ENCODE peak calls at places on chromosomes 6 and 20, in ten cellular contexts. One of them, this sample, is unnamed.
A peak's percentile ranks its signal among the peaks of the same experiment; 100 is the strongest.

GRCh38 chr20:33803921-33804337 is 7.2 kb upstream of the CHMP4B start:
- DNase-seq in psoas muscle: no peak
- DNase-seq in BJ: peak; percentile 19
- DNase-seq in foreskin fibroblast: peak; percentile 69
- DNase-seq in HFF-Myc: no peak
- DNase-seq in breast epithelium: no peak
- DNase-seq in astrocyte of the cerebellum: peak; percentile 63
- DNase-seq in heart right ventricle: no peak
- DNase-seq in tibial nerve: no peak
- DNase-seq in kidney: no peak
- DNase-seq in this sample: peak; percentile 68

GRCh38 chr20:46192376-46192944 is 74.3 kb downstream of the CD40 start:
- DNase-seq in psoas muscle: no peak
- DNase-seq in BJ: no peak
- DNase-seq in foreskin fibroblast: no peak
- DNase-seq in HFF-Myc: no peak
- DNase-seq in breast epithelium: no peak
- DNase-seq in astrocyte of the cerebellum: no peak
- DNase-seq in heart right ventricle: no peak
- DNase-seq in tibial nerve: no peak
- DNase-seq in kidney: no peak
- DNase-seq in this sample: no peak

GRCh38 chr6:22732186-22732970 is 163.0 kb downstream of the HDGFL1 start:
- DNase-seq in psoas muscle: no peak
- DNase-seq in BJ: no peak
- DNase-seq in foreskin fibroblast: peak; percentile 40
- DNase-seq in HFF-Myc: no peak
- DNase-seq in breast epithelium: no peak
- DNase-seq in astrocyte of the cerebellum: no peak
- DNase-seq in heart right ventricle: no peak
- DNase-seq in tibial nerve: no peak
- DNase-seq in kidney: no peak
- DNase-seq in this sample: no peak

GRCh38 chr6:28208180-28208659 is 16.9 kb upstream of the ZSCAN9 start:
- DNase-seq in psoas muscle: no peak
- DNase-seq in BJ: no peak
- DNase-seq in foreskin fibroblast: peak; percentile 18
- DNase-seq in HFF-Myc: no peak
- DNase-seq in breast epithelium: no peak
- DNase-seq in astrocyte of the cerebellum: no peak
- DNase-seq in heart right ventricle: no peak
- DNase-seq in tibial nerve: no peak
- DNase-seq in kidney: no peak
- DNase-seq in this sample: no peak

GRCh38 chr20:43700627-43701026 is 26.2 kb downstream of the GTSF1L start:
- DNase-seq in psoas muscle: no peak
- DNase-seq in BJ: no peak
- DNase-seq in foreskin fibroblast: no peak
- DNase-seq in HFF-Myc: no peak
- DNase-seq in breast epithelium: no peak
- DNase-seq in astrocyte of the cerebellum: no peak
- DNase-seq in heart right ventricle: no peak
- DNase-seq in tibial nerve: no peak
- DNase-seq in kidney: no peak
- DNase-seq in this sample: no peak

GRCh38 chr6:16333580-16333979 is 95.2 kb downstream of the GMPR start:
- DNase-seq in psoas muscle: no peak
- DNase-seq in BJ: no peak
- DNase-seq in foreskin fibroblast: peak; percentile 64
- DNase-seq in HFF-Myc: no peak
- DNase-seq in breast epithelium: no peak
- DNase-seq in astrocyte of the cerebellum: no peak
- DNase-seq in heart right ventricle: no peak
- DNase-seq in tibial nerve: no peak
- DNase-seq in kidney: no peak
- DNase-seq in this sample: no peak

GRCh38 chr20:32763202-32763999 is 1.2 kb downstream of the DNMT3B start:
- DNase-seq in psoas muscle: no peak
- DNase-seq in BJ: no peak
- DNase-seq in foreskin fibroblast: peak; percentile 28
- DNase-seq in HFF-Myc: no peak
- DNase-seq in breast epithelium: no peak
- DNase-seq in astrocyte of the cerebellum: no peak
- DNase-seq in heart right ventricle: peak; percentile 14
- DNase-seq in tibial nerve: no peak
- DNase-seq in kidney: peak; percentile 80
- DNase-seq in this sample: no peak

GRCh38 chr6:166206510-166207389 is 39.1 kb upstream of the TBXT start:
- DNase-seq in psoas muscle: no peak
- DNase-seq in BJ: no peak
- DNase-seq in foreskin fibroblast: no peak
- DNase-seq in HFF-Myc: no peak
- DNase-seq in breast epithelium: no peak
- DNase-seq in astrocyte of the cerebellum: no peak
- DNase-seq in heart right ventricle: no peak
- DNase-seq in tibial nerve: no peak
- DNase-seq in kidney: no peak
- DNase-seq in this sample: no peak

GRCh38 chr6:117506180-117506835 is 23.8 kb downstream of the DCBLD1 start:
- DNase-seq in psoas muscle: no peak
- DNase-seq in BJ: no peak
- DNase-seq in foreskin fibroblast: peak; percentile 67
- DNase-seq in HFF-Myc: no peak
- DNase-seq in breast epithelium: no peak
- DNase-seq in astrocyte of the cerebellum: peak; percentile 60
- DNase-seq in heart right ventricle: no peak
- DNase-seq in tibial nerve: no peak
- DNase-seq in kidney: no peak
- DNase-seq in this sample: no peak

GRCh38 chr6:72946766-72947165 is 278.5 kb downstream of the KHDC1L start:
- DNase-seq in psoas muscle: no peak
- DNase-seq in BJ: no peak
- DNase-seq in foreskin fibroblast: peak; percentile 73
- DNase-seq in HFF-Myc: no peak
- DNase-seq in breast epithelium: no peak
- DNase-seq in astrocyte of the cerebellum: no peak
- DNase-seq in heart right ventricle: no peak
- DNase-seq in tibial nerve: no peak
- DNase-seq in kidney: no peak
- DNase-seq in this sample: no peak

GRCh38 chr6:706819-707381 is 14.0 kb upstream of the EXOC2 start:
- DNase-seq in psoas muscle: no peak
- DNase-seq in BJ: no peak
- DNase-seq in foreskin fibroblast: no peak
- DNase-seq in HFF-Myc: no peak
- DNase-seq in breast epithelium: no peak
- DNase-seq in astrocyte of the cerebellum: no peak
- DNase-seq in heart right ventricle: no peak
- DNase-seq in tibial nerve: no peak
- DNase-seq in kidney: no peak
- DNase-seq in this sample: no peak

GRCh38 chr6:709471-710056 is 16.6 kb upstream of the EXOC2 start:
- DNase-seq in psoas muscle: no peak
- DNase-seq in BJ: no peak
- DNase-seq in foreskin fibroblast: no peak
- DNase-seq in HFF-Myc: no peak
- DNase-seq in breast epithelium: no peak
- DNase-seq in astrocyte of the cerebellum: no peak
- DNase-seq in heart right ventricle: no peak
- DNase-seq in tibial nerve: no peak
- DNase-seq in kidney: no peak
- DNase-seq in this sample: no peak

GRCh38 chr6:706161-706560 is 13.2 kb upstream of the EXOC2 start:
- DNase-seq in psoas muscle: no peak
- DNase-seq in BJ: no peak
- DNase-seq in foreskin fibroblast: peak; percentile 32
- DNase-seq in HFF-Myc: no peak
- DNase-seq in breast epithelium: no peak
- DNase-seq in astrocyte of the cerebellum: no peak
- DNase-seq in heart right ventricle: no peak
- DNase-seq in tibial nerve: no peak
- DNase-seq in kidney: no peak
- DNase-seq in this sample: no peak

GRCh38 chr6:707576-708236 is 14.8 kb upstream of the EXOC2 start:
- DNase-seq in psoas muscle: no peak
- DNase-seq in BJ: no peak
- DNase-seq in foreskin fibroblast: no peak
- DNase-seq in HFF-Myc: no peak
- DNase-seq in breast epithelium: no peak
- DNase-seq in astrocyte of the cerebellum: no peak
- DNase-seq in heart right ventricle: no peak
- DNase-seq in tibial nerve: no peak
- DNase-seq in kidney: no peak
- DNase-seq in this sample: no peak

GRCh38 chr6:708237-708598 is 15.3 kb upstream of the EXOC2 start:
- DNase-seq in psoas muscle: no peak
- DNase-seq in BJ: no peak
- DNase-seq in foreskin fibroblast: no peak
- DNase-seq in HFF-Myc: no peak
- DNase-seq in breast epithelium: no peak
- DNase-seq in astrocyte of the cerebellum: no peak
- DNase-seq in heart right ventricle: no peak
- DNase-seq in tibial nerve: no peak
- DNase-seq in kidney: no peak
- DNase-seq in this sample: no peak
- H3K4me3 ChIP-seq in psoas muscle: no peak overlapping the region
- H3K4me3 ChIP-seq in BJ: no peak overlapping the region
- H3K4me3 ChIP-seq in foreskin fibroblast: no peak overlapping the region
- H3K4me3 ChIP-seq in HFF-Myc: no peak overlapping the region
- H3K4me3 ChIP-seq in breast epithelium: no peak overlapping the region
- H3K4me3 ChIP-seq in astrocyte of the cerebellum: no peak overlapping the region
- H3K4me3 ChIP-seq in heart right ventricle: no peak overlapping the region
- H3K4me3 ChIP-seq in tibial nerve: no peak overlapping the region
- H3K4me3 ChIP-seq in kidney: no peak overlapping the region
- H3K4me3 ChIP-seq in this sample: no peak overlapping the region

DNA sequence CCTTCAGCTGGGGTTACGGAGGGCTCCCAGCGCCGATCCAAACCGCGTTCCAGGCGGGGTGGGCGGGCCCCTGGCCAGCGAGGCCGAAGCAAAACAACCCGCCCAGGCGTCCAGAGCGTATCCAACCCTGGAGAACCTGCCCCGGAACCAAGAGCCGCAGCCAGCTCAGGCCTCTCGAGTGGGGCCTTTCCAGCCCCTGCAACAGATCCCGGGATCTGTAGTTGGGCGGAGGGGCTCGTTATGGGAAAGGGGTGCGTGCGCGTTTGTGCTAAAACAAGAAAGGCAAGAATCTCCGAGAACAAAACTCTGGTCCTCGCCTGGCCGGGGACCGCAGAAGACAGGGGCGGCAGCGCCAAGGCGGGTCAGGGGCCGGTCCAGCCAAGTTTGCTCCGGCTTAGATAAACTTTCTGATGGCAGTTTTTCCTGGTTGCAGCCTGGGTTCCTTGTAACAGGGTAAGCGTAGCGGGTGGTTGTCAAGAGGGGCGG is 528 bp upstream of the RIN2 start:
- DNase-seq in psoas muscle: peak; percentile 92
- DNase-seq in BJ: no peak
- DNase-seq in foreskin fibroblast: peak; percentile 91
- DNase-seq in HFF-Myc: no peak
- DNase-seq in breast epithelium: peak; percentile 74
- DNase-seq in astrocyte of the cerebellum: peak; percentile 31
- DNase-seq in heart right ventricle: peak; percentile 91
- DNase-seq in tibial nerve: peak; percentile 70
- DNase-seq in kidney: peak; percentile 95
- DNase-seq in this sample: peak; percentile 20
- H3K4me3 ChIP-seq in psoas muscle: peak overlapping the region; percentile 95
- H3K4me3 ChIP-seq in BJ: peak overlapping the region; percentile 71
- H3K4me3 ChIP-seq in foreskin fibroblast: peak overlapping the region; percentile 90
- H3K4me3 ChIP-seq in HFF-Myc: peak overlapping the region; percentile 65
- H3K4me3 ChIP-seq in breast epithelium: peak overlapping the region; percentile 81
- H3K4me3 ChIP-seq in astrocyte of the cerebellum: peak overlapping the region; percentile 85
- H3K4me3 ChIP-seq in heart right ventricle: peak overlapping the region; percentile 63
- H3K4me3 ChIP-seq in tibial nerve: peak overlapping the region; percentile 69
- H3K4me3 ChIP-seq in kidney: peak overlapping the region; percentile 89
- H3K4me3 ChIP-seq in this sample: peak overlapping the region; percentile 80

DNA sequence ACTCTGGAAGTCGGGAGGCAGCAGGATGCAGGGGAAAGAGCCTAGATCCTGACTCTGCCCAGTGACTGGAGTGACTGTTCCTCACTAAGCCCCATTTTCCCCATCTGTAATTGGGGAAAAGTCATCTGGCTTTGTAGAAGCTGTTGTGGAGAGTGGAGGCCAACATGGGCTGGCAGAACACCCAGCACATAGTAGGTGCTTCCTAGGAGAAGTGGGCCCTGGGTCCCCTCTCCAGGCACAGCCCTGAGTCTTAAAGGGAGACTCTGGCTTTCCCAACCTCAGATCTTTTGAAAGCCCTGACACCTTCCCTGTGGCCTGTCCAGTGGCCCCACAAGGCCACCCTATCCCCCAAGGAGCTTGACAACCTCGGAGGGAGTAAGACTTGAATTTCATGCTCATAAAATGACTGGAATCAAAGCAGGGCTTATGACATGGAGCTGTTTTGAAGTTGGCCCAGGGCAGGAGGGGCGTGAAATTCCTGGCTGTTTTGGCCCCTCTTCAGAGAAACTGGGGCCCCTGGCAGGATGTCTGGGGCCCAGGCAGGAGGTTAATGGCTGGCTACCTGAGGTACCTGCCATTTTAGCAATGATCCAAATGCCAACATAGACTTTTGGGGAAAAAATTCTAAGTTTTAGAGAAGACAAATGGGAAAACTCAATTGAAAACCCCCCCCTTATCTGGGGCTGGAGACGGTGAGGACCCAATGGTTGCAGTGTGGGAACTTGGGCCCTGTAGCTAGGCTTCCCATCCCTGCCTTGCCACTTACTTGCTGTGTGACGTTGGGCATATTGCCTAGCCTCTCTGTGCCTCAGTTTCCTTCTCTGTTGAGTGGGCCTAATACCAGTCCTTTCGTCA is 51.6 kb downstream of the UBE2V1 start:
- DNase-seq in psoas muscle: no peak
- DNase-seq in BJ: no peak
- DNase-seq in foreskin fibroblast: no peak
- DNase-seq in HFF-Myc: no peak
- DNase-seq in breast epithelium: no peak
- DNase-seq in astrocyte of the cerebellum: no peak
- DNase-seq in heart right ventricle: no peak
- DNase-seq in tibial nerve: no peak
- DNase-seq in kidney: no peak
- DNase-seq in this sample: no peak
- H3K4me3 ChIP-seq in psoas muscle: no peak overlapping the region
- H3K4me3 ChIP-seq in BJ: no peak overlapping the region
- H3K4me3 ChIP-seq in foreskin fibroblast: no peak overlapping the region
- H3K4me3 ChIP-seq in HFF-Myc: no peak overlapping the region
- H3K4me3 ChIP-seq in breast epithelium: no peak overlapping the region
- H3K4me3 ChIP-seq in astrocyte of the cerebellum: no peak overlapping the region
- H3K4me3 ChIP-seq in heart right ventricle: no peak overlapping the region
- H3K4me3 ChIP-seq in tibial nerve: no peak overlapping the region
- H3K4me3 ChIP-seq in kidney: no peak overlapping the region
- H3K4me3 ChIP-seq in this sample: no peak overlapping the region

DNA sequence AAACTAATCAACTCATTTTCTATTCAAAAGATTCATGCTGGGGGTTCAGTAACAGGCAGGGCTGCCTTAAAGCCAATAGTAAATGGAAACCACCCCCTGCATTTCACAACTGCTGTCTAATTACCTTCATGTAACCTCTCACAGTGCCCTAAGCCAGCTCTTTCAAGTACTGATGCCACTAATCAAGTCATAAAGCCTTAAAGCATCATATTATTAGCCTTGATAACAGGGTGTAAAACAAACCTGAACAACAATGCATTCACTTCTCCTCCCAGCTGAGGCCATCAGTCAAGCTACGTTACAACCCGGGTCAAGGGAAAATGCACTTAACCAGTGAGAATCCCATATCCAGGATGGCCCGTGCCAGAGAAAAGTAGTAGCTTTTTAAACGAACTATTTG is 33.0 kb downstream of the TRERF1 start:
- DNase-seq in psoas muscle: no peak
- DNase-seq in BJ: no peak
- DNase-seq in foreskin fibroblast: no peak
- DNase-seq in HFF-Myc: no peak
- DNase-seq in breast epithelium: no peak
- DNase-seq in astrocyte of the cerebellum: no peak
- DNase-seq in heart right ventricle: no peak
- DNase-seq in tibial nerve: no peak
- DNase-seq in kidney: no peak
- DNase-seq in this sample: no peak
- H3K4me3 ChIP-seq in psoas muscle: no peak overlapping the region
- H3K4me3 ChIP-seq in BJ: no peak overlapping the region
- H3K4me3 ChIP-seq in foreskin fibroblast: no peak overlapping the region
- H3K4me3 ChIP-seq in HFF-Myc: no peak overlapping the region
- H3K4me3 ChIP-seq in breast epithelium: no peak overlapping the region
- H3K4me3 ChIP-seq in astrocyte of the cerebellum: no peak overlapping the region
- H3K4me3 ChIP-seq in heart right ventricle: no peak overlapping the region
- H3K4me3 ChIP-seq in tibial nerve: no peak overlapping the region
- H3K4me3 ChIP-seq in kidney: no peak overlapping the region
- H3K4me3 ChIP-seq in this sample: no peak overlapping the region

This sample was measured in retinal pigment epithelial cell.